ENCODE peak calls at places on chromosomes 16 and 17, in nine cellular contexts. J is AG09309, H is psoas muscle, N is body of pancreas, Q is HCT116, E is ascending aorta, Z is transverse colon, D is sigmoid colon, A is AG04450. S is an unnamed sample.
A peak's percentile ranks its signal among the peaks of the same experiment; 100 is the strongest.

GRCh38 chr17:80294210-80294609 is 33.6 kb downstream of the RNF213 start:
- DNase-seq in Z (peak; percentile 20), Q (no peak), H (no peak), E (peak; percentile 44), D (no peak), J (no peak), A (no peak), N (peak; percentile 46), S (no peak)

GRCh38 chr17:47810200-47810821 is 11.3 kb downstream of the OSBPL7 start:
- DNase-seq in Z (peak; percentile 88), Q (peak; percentile 93), D (peak; percentile 63), A (peak; percentile 36), J (peak; percentile 40), H (no peak), N (peak; percentile 94), E (no peak), S (peak; percentile 83)

GRCh38 chr16:72847187-72848044 is 200.5 kb downstream of the ZFHX3 start:
- DNase-seq in J (no peak), D (no peak), E (no peak), A (no peak), N (no peak), Z (no peak), H (no peak), Q (no peak), S (peak; percentile 50)

GRCh38 chr17:81599719-81600486 is 37.0 kb downstream of the NPLOC4 start:
- DNase-seq in H (no peak), E (no peak), Q (no peak), Z (peak; percentile 14), N (no peak), J (no peak), A (no peak), D (peak; percentile 73), S (peak; percentile 72)

GRCh38 chr17:76841776-76842405 is 26.3 kb upstream of the MGAT5B start:
- DNase-seq in H (no peak), J (no peak), D (no peak), Z (no peak), N (no peak), Q (no peak), A (no peak), E (no peak), S (no peak)

GRCh38 chr17:73644145-73645049 is at the start of gene SDK2:
- DNase-seq in Z (no peak), J (no peak), D (no peak), H (no peak), N (no peak), A (no peak), E (no peak), Q (no peak), S (peak; percentile 17)

GRCh38 chr17:17375826-17376225 is 72.7 kb downstream of the NT5M start:
- DNase-seq in Q (no peak), J (peak; percentile 38), D (no peak), N (no peak), Z (no peak), E (no peak), A (peak; percentile 10), H (no peak), S (peak; percentile 37)

GRCh38 chr17:44362479-44362963 is 1.1 kb downstream of the FAM171A2 start:
- DNase-seq in N (no peak), Q (no peak), D (no peak), J (no peak), A (no peak), Z (no peak), H (no peak), E (no peak), S (no peak)

GRCh38 chr17:33854596-33854995 is 400.5 kb upstream of the CCL2 start:
- DNase-seq in A (no peak), Z (no peak), D (no peak), H (no peak), N (no peak), Q (no peak), J (no peak), E (no peak), S (no peak)

GRCh38 chr17:6061290-6061689 is 8.9 kb upstream of the WSCD1 start:
- DNase-seq in J (no peak), D (no peak), A (no peak), Q (peak; percentile 16), H (peak; percentile 30), N (no peak), Z (no peak), E (peak; percentile 37), S (peak; percentile 93)

GRCh38 chr17:41944943-41945342 is 14.5 kb downstream of the ODAD4 start:
- DNase-seq in N (no peak), Z (no peak), J (no peak), Q (no peak), H (no peak), D (no peak), E (no peak), A (no peak), S (no peak)

GRCh38 chr17:77872199-77872598 is 86.3 kb upstream of the TNRC6C start:
- DNase-seq in H (no peak), Z (no peak), N (no peak), Q (no peak), E (no peak), D (no peak), J (no peak), A (no peak), S (no peak)

GRCh38 chr17:63035271-63035670 is 69.2 kb downstream of the TANC2 start:
- DNase-seq in E (no peak), A (peak; percentile 44), Q (peak; percentile 63), H (no peak), N (no peak), J (peak; percentile 48), D (no peak), Z (no peak), S (peak; percentile 79)

GRCh38 chr17:1108810-1109605 is 70.8 kb downstream of the ABR start:
- DNase-seq in N (peak; percentile 45), Z (peak; percentile 67), A (no peak), H (peak; percentile 68), Q (no peak), J (no peak), D (peak; percentile 80), E (no peak), S (peak; percentile 84)

GRCh38 chr17:1111599-1112443 is 68.0 kb downstream of the ABR start:
- DNase-seq in H (no peak), A (peak; percentile 21), E (no peak), Q (no peak), J (no peak), D (no peak), Z (peak; percentile 55), N (no peak), S (no peak)

GRCh38 chr17:1110844-1111598 is 68.8 kb downstream of the ABR start:
- DNase-seq in J (peak; percentile 49), H (peak; percentile 76), D (peak; percentile 87), N (peak; percentile 70), A (peak; percentile 38), Z (peak; percentile 79), Q (peak; percentile 88), E (peak; percentile 91), S (peak; percentile 85)

GRCh38 chr17:1109606-1110523 is 69.9 kb downstream of the ABR start:
- DNase-seq in Q (no peak), H (peak; percentile 51), Z (peak; percentile 91), A (no peak), E (no peak), J (no peak), N (no peak), D (no peak), S (no peak)

DNA sequence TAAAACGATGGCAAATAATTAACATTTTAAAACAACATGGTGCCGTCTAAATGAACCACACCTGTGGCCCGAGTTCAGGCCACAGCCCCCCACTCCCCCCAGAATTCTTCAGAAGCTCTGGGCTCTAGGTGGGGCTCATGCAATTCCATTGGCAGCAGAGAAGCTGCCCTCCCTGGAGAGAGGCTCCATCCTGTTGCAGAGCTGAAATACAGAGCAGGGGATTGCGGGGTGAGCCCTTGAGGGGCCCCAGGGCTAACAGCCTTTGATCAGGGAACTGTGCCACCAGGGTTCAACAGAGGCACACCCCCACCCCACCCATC is 69.3 kb downstream of the ABR start:
- DNase-seq in D (no peak), H (no peak), A (no peak), N (no peak), E (no peak), J (no peak), Z (no peak), Q (no peak), S (no peak)
- H3K4me3 ChIP-seq in D (no peak overlapping the region), H (no peak overlapping the region), A (no peak overlapping the region), N (no peak overlapping the region), E (peak overlapping the region; percentile 27), J (no peak overlapping the region), Z (peak overlapping the region; percentile 74), Q (peak overlapping the region; percentile 79), S (no peak overlapping the region)

GRCh38 chr17:39754161-39754957 is 16.6 kb downstream of the GRB7 start:
- DNase-seq in E (peak; percentile 73), N (peak; percentile 95), Z (peak; percentile 97), D (peak; percentile 95), A (peak; percentile 36), J (peak; percentile 42), Q (peak; percentile 73), H (peak; percentile 92), S (peak; percentile 90)
- TF ChIP-seq CTCF in E (peak; percentile 99), N (peak; percentile 98), Z (peak; percentile 99), D (peak; percentile 99), A (peak; percentile 68), J (peak; percentile 67), Q (peak; percentile 74), H (peak; percentile 97), S (peak; percentile 67)

GRCh38 chr16:1989826-1990335 is at the start of gene SYNGR3:
- DNase-seq in E (no peak), A (no peak), H (no peak), D (no peak), N (no peak), J (no peak), Q (no peak), Z (no peak), S (peak; percentile 66)
- H3K4me3 ChIP-seq in E (peak within 1 kb of the TSS; percentile 39), A (peak within 1 kb of the TSS; percentile 32), H (peak within 1 kb of the TSS; percentile 1), D (no peak within 1 kb of the TSS), N (no peak within 1 kb of the TSS), J (no peak within 1 kb of the TSS), Q (peak within 1 kb of the TSS; percentile 60), Z (peak within 1 kb of the TSS; percentile 30), S (peak within 1 kb of the TSS; percentile 47)

GRCh38 chr17:67364847-67365761 is 1.3 kb downstream of the PSMD12 start:
- DNase-seq in E (no peak), H (no peak), J (no peak), A (no peak), N (no peak), D (no peak), Q (no peak), Z (no peak), S (no peak)
- TF ChIP-seq CTCF in E (no peak), H (no peak), J (no peak), A (no peak), N (no peak), D (no peak), Q (no peak), Z (no peak), S (no peak)